ENCODE peak calls at places on chromosomes 6 and 20, in four cellular contexts. F, E, I and M are unnamed samples.

GRCh38 chr6:30494275-30494990 is 5.1 kb downstream of the HLA-E start:
- DNase-seq in F (no peak), E (no peak), I (no peak), M (no peak)

GRCh38 chr6:106629859-106630163 is 433 bp downstream of the QRSL1 start:
- DNase-seq in F (no peak), E (no peak), I (no peak), M (no peak)

GRCh38 chr20:2109425-2110210 is 8.0 kb downstream of the STK35 start:
- DNase-seq in F (no peak), E (no peak), I (no peak), M (no peak)

GRCh38 chr6:15751721-15752350 is 89.0 kb upstream of the DTNBP1 start:
- DNase-seq in F (no peak), E (no peak), I (no peak), M (no peak)

GRCh38 chr6:148064406-148065134 is 278.1 kb upstream of the SASH1 start:
- DNase-seq in F (no peak), E (peak; percentile 27), I (no peak), M (no peak)

GRCh38 chr6:113847435-113847834 is 9.7 kb upstream of the MARCKS start:
- DNase-seq in F (no peak), E (peak; percentile 84), I (no peak), M (no peak)

GRCh38 chr6:130945401-130945919 is 117.6 kb downstream of the EPB41L2 start:
- DNase-seq in F (no peak), E (peak; percentile 33), I (no peak), M (no peak)

GRCh38 chr6:7914991-7915789 is 4.6 kb upstream of the TXNDC5 start:
- DNase-seq in F (no peak), E (peak; percentile 37), I (no peak), M (no peak)

GRCh38 chr20:35135867-35136586 is 11.1 kb downstream of the EDEM2 start:
- DNase-seq in F (no peak), E (peak; percentile 61), I (no peak), M (no peak)

GRCh38 chr6:16007146-16007545 is 121.7 kb upstream of the MYLIP start:
- DNase-seq in F (no peak), E (no peak), I (no peak), M (no peak)

GRCh38 chr20:38222231-38222922 is 38.2 kb downstream of the KIAA1755 start:
- DNase-seq in F (no peak), E (peak; percentile 48), I (peak; percentile 83), M (no peak)

GRCh38 chr6:44704240-44705150 is 317.0 kb downstream of the CDC5L start:
- DNase-seq in F (no peak), E (no peak), I (no peak), M (peak; percentile 71)

GRCh38 chr6:24054388-24054787 is 71.6 kb upstream of the NRSN1 start:
- DNase-seq in F (no peak), E (no peak), I (no peak), M (no peak)

GRCh38 chr20:24764825-24765224 is 184.2 kb upstream of the CST7 start:
- DNase-seq in F (no peak), E (no peak), I (no peak), M (no peak)

GRCh38 chr6:88491266-88491665 is 325.1 kb upstream of the CNR1 start:
- DNase-seq in F (no peak), E (no peak), I (no peak), M (no peak)

GRCh38 chr20:48852609-48853008 is 24.8 kb upstream of the PREX1 start:
- DNase-seq in F (no peak), E (no peak), I (no peak), M (no peak)

GRCh38 chr20:23278172-23278571 is 72.4 kb upstream of the NXT1 start:
- DNase-seq in F (no peak), E (no peak), I (no peak), M (no peak)

GRCh38 chr6:108915258-108915657 is 67.0 kb downstream of the ARMC2 start:
- DNase-seq in F (no peak), E (no peak), I (no peak), M (no peak)

GRCh38 chr20:18992418-18992817 is 178.8 kb downstream of the SCP2D1 start:
- DNase-seq in F (no peak), E (no peak), I (no peak), M (no peak)

GRCh38 chr6:87660226-87660886 is 41.7 kb downstream of the AKIRIN2 start:
- DNase-seq in F (no peak), E (peak; percentile 83), I (no peak), M (no peak)

GRCh38 chr6:81901589-81901988 is 149.1 kb upstream of the TENT5A start:
- DNase-seq in F (no peak), E (no peak), I (no peak), M (no peak)

GRCh38 chr6:100472674-100473073 is 8.0 kb upstream of the SIM1 start:
- DNase-seq in F (no peak), E (peak; percentile 64), I (no peak), M (peak; percentile 42)

GRCh38 chr6:151300267-151300930 is 60.6 kb downstream of the AKAP12 start:
- DNase-seq in F (no peak), E (no peak), I (no peak), M (no peak)

GRCh38 chr6:132188865-132189264 is 212.4 kb downstream of the MOXD1 start:
- DNase-seq in F (no peak), E (peak; percentile 87), I (no peak), M (no peak)

GRCh38 chr6:132192646-132193045 is 208.6 kb downstream of the MOXD1 start:
- DNase-seq in F (no peak), E (no peak), I (no peak), M (no peak)

GRCh38 chr6:132194529-132194928 is 206.7 kb downstream of the MOXD1 start:
- DNase-seq in F (no peak), E (no peak), I (no peak), M (no peak)

GRCh38 chr6:132190815-132191175 is 210.5 kb downstream of the MOXD1 start:
- DNase-seq in F (no peak), E (peak; percentile 65), I (no peak), M (no peak)

DNA sequence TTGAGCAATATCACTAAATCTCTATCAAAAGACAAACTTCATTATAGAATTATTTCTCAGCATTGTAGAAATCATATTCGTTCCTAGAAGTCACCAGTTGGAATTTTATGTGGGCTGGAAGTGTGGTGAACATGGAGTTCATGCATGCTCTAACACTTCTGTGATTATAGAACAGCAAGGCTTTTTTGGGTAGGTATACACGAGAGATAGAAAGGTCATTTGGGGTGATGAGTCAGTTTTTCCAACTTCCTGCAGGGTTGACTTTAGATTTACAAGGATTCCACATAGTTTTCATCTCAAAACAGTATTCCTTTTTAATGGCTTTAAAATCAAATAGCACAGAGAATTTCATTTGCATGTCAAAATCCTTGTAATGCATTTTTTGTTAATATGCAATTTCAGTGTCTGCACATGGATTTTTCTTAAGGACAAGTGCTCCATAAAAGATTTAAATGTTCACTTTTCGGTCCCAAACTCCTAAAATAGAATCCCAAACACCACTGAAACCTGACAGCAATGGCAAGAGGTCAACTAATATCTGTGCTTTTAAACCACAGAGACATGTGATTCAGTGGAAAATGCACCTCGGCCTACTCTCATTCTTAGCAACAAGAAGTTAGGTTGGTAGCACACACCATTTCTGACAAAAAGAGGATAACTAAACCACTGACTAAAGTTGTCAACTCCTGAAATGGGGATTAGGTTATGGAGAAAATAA is 211.0 kb downstream of the MOXD1 start:
- DNase-seq in F (no peak), E (peak; percentile 75), I (no peak), M (no peak)
- TF ChIP-seq CHD1 in F (no peak), E (no peak), I (no peak), M (no peak)

GRCh38 chr20:51402201-51402600 is 140.3 kb downstream of the NFATC2 start:
- DNase-seq in F (no peak), E (peak; percentile 71), I (no peak), M (no peak)

GRCh38 chr20:51398083-51398482 is 144.4 kb downstream of the NFATC2 start:
- DNase-seq in F (no peak), E (no peak), I (no peak), M (no peak)

GRCh38 chr20:51399138-51399890 is 143.2 kb downstream of the NFATC2 start:
- DNase-seq in F (no peak), E (no peak), I (no peak), M (no peak)

GRCh38 chr20:51398552-51398951 is 144.0 kb downstream of the NFATC2 start:
- DNase-seq in F (no peak), E (no peak), I (no peak), M (no peak)

DNA sequence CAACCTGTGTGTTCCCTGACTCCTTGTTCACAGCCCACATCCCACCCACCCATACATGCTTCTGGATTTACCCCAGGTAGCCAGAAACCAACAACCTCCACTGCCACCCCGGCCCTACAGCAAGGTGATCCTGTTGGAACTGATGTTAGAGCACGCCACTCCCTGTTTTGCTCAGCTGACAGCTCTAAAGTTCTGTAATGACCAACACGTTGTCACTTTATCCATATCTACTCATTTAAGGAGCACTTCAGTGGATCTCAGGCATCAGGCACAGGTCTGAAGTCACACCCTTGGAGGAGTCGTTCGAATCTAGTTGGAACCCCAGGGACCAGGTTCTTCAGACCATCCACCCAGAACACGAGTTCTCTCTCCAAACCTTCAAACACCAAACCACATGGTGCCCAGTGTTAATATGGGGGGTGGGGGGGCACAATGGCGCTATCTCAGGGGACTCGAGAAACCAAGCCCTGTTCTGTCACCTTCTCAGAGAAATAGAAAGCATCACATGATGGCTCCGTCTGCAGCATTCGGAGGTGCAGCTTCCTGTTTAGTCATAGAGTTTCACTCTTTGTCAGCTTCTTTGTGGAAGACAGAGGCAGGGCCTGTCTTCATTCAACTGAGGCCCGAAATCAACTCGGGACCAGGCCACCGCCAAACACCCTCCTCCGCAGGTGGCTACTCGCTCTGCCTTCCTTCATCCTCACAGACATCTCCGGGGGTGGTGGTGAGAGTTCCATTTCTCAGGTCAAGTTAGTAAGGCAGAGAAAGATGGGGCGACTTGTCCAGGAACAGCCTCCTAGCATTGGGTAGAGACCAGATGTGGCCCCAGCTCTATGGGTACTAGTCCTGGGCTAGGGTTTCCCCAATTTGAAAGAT is 142.2 kb downstream of the NFATC2 start:
- DNase-seq in F (no peak), E (no peak), I (no peak), M (peak; percentile 89)
- TF ChIP-seq CHD1 in F (no peak), E (no peak), I (no peak), M (no peak)

DNA sequence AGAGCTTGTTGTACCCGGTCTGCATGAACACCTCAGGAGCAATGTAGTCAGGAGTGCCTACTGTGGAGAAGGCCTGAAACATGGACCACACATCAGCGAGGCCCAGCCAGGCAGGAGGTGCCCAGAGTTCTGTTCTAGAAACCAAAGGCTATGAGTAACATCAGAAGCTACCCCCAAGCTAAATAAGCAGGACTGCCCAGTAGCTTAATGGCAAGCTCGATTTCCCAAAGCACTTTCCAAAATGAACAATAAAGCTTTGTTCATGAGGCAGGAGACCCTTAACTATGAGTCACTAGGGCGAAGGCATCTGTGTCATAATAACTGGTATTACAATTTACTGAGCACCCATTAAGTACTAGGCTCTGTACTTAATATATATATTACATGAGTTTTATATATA is 47.4 kb downstream of the STK38 start:
- DNase-seq in F (no peak), E (peak; percentile 16), I (no peak), M (no peak)
- TF ChIP-seq CHD1 in F (no peak), E (no peak), I (no peak), M (no peak)

GRCh38 chr6:12152023-12152960 is 137.9 kb upstream of the EDN1 start:
- DNase-seq in F (no peak), E (no peak), I (no peak), M (no peak)
- TF ChIP-seq CHD1 in F (no peak), E (no peak), I (no peak), M (no peak)

GRCh38 chr6:102749210-102749971 is 1355.9 kb downstream of the GRIK2 start:
- DNase-seq in F (no peak), E (no peak), I (no peak), M (no peak)
- TF ChIP-seq CHD1 in F (no peak), E (no peak), I (no peak), M (no peak)

GRCh38 chr20:44066645-44067606 is 120.1 kb downstream of the JPH2 start:
- DNase-seq in F (no peak), E (no peak), I (no peak), M (no peak)
- TF ChIP-seq CHD1 in F (no peak), E (no peak), I (no peak), M (no peak)